ENCODE peak calls at places on chromosome 7, in nine cellular contexts. N is HFFc6; X is AG09309; K is T-helper 17 cell; L is non-pigmented ciliary epithelial cell; O is adipocyte; R is KG1; D is T1000; W is CD8-positive, alpha-beta T cell. U is an unnamed sample.

GRCh38 chr7:21338728-21339164 is 89.1 kb upstream of the SP4 start:
- DNase-seq in X (no peak), N (no peak), R (no peak), D (no peak), W (peak), K (no peak), L (no peak), O (no peak), U (no peak)

GRCh38 chr7:100126931-100127865 is at the start of gene MBLAC1:
- DNase-seq in K (peak), R (peak), N (peak), W (peak), O (peak), X (peak), L (peak), D (peak), U (peak)

GRCh38 chr7:94763268-94763667 is 107.3 kb upstream of the SGCE start:
- DNase-seq in L (peak), D (no peak), N (no peak), W (no peak), K (no peak), X (no peak), O (peak), R (peak), U (no peak)

GRCh38 chr7:112790651-112790973 is 419 bp upstream of the TMEM168 start:
- DNase-seq in X (no peak), W (no peak), N (no peak), K (no peak), R (peak), L (no peak), D (no peak), O (no peak), U (no peak)

GRCh38 chr7:65731562-65732035 is 141.3 kb upstream of the VKORC1L1 start:
- DNase-seq in K (no peak), D (no peak), X (no peak), W (no peak), R (no peak), O (no peak), L (no peak), N (no peak), U (no peak)

GRCh38 chr7:137025469-137026175 is 157.2 kb downstream of the CHRM2 start:
- DNase-seq in D (no peak), R (no peak), N (peak), O (peak), W (no peak), K (no peak), L (peak), X (peak), U (peak)

GRCh38 chr7:132112632-132113031 is 463.6 kb downstream of the PLXNA4 start:
- DNase-seq in R (no peak), N (no peak), W (no peak), O (no peak), K (no peak), L (no peak), X (no peak), D (no peak), U (no peak)

GRCh38 chr7:20235303-20235702 is 18.1 kb upstream of the MACC1 start:
- DNase-seq in R (no peak), K (no peak), X (no peak), N (no peak), D (no peak), O (no peak), L (no peak), W (no peak), U (no peak)

GRCh38 chr7:144738708-144739314 is 97.0 kb downstream of the TPK1 start:
- DNase-seq in K (no peak), O (peak), R (no peak), D (no peak), X (no peak), W (no peak), L (peak), N (no peak), U (no peak)

GRCh38 chr7:67489881-67490280 is 493.2 kb downstream of the TYW1 start:
- DNase-seq in W (no peak), O (no peak), N (no peak), D (no peak), R (no peak), X (no peak), K (no peak), L (no peak), U (no peak)

GRCh38 chr7:96120445-96120844 is 201.5 kb downstream of the SLC25A13 start:
- DNase-seq in N (no peak), O (peak), R (no peak), X (no peak), L (no peak), D (no peak), K (no peak), W (no peak), U (no peak)

GRCh38 chr7:108813247-108814014 is 243.8 kb downstream of the DNAJB9 start:
- DNase-seq in W (no peak), O (no peak), K (no peak), R (no peak), D (no peak), L (no peak), N (no peak), X (no peak), U (no peak)

GRCh38 chr7:11171569-11172192 is 198.0 kb downstream of the PHF14 start:
- DNase-seq in D (no peak), K (no peak), N (no peak), X (no peak), R (no peak), O (no peak), W (no peak), L (no peak), U (no peak)

GRCh38 chr7:74612015-74612829 is 45.3 kb upstream of the GTF2I start:
- DNase-seq in K (no peak), R (no peak), W (no peak), N (no peak), X (no peak), O (no peak), L (no peak), D (no peak), U (no peak)

GRCh38 chr7:78953090-78953489 is 500.4 kb downstream of the MAGI2 start:
- DNase-seq in W (no peak), R (no peak), L (no peak), O (no peak), K (no peak), N (no peak), D (no peak), X (peak), U (no peak)

GRCh38 chr7:1557006-1557405 is 1.0 kb upstream of the TMEM184A start:
- DNase-seq in N (no peak), L (no peak), O (no peak), D (no peak), X (no peak), R (no peak), W (no peak), K (no peak), U (no peak)

GRCh38 chr7:115146148-115146547 is 224.3 kb downstream of the MDFIC start:
- DNase-seq in O (peak), W (no peak), L (no peak), R (no peak), N (no peak), X (no peak), K (no peak), D (no peak), U (no peak)

GRCh38 chr7:16762177-16762576 is 8.6 kb downstream of the TSPAN13 start:
- DNase-seq in K (no peak), X (no peak), N (no peak), W (no peak), O (no peak), L (no peak), R (no peak), D (no peak), U (no peak)

GRCh38 chr7:26690135-26690534 is 174.3 kb downstream of the SKAP2 start:
- DNase-seq in D (no peak), N (no peak), K (no peak), R (no peak), X (no peak), O (no peak), L (no peak), W (no peak), U (no peak)

GRCh38 chr7:34575006-34575405 is 83.0 kb upstream of the NPSR1 start:
- DNase-seq in O (no peak), N (no peak), X (no peak), K (no peak), D (no peak), W (no peak), L (no peak), R (no peak), U (no peak)

GRCh38 chr7:123112833-123113232 is 86.9 kb downstream of the SLC13A1 start:
- DNase-seq in O (no peak), X (no peak), L (no peak), N (no peak), D (no peak), K (no peak), W (no peak), R (no peak), U (no peak)

GRCh38 chr7:101557978-101558741 is 70.9 kb downstream of the MYL10 start:
- DNase-seq in R (no peak), K (no peak), D (no peak), W (no peak), L (no peak), N (no peak), O (no peak), X (no peak), U (no peak)